ENCODE peak calls at places on chromosomes 5 and 9, in six cellular contexts. Y is K562, Q is SK-N-SH, R is GM12878, G is H1, U is HepG2. Z is an unnamed sample. For H3K79me2, the result is how much of the 10 kb centered on the place peaks cover.

GRCh38 chr9:108040783-108041182 is 551.2 kb upstream of the KLF4 start:
- DNase-seq in Y (peak), Q (no peak), R (no peak), G (no peak), U (no peak), Z (no peak)

GRCh38 chr9:128361981-128362646 is 9.1 kb upstream of the URM1 start:
- DNase-seq in Y (peak), Q (peak), R (no peak), G (peak), U (peak), Z (peak)

GRCh38 chr5:83104031-83104430 is 26.7 kb downstream of the XRCC4 start:
- DNase-seq in Y (no peak), Q (no peak), R (no peak), G (no peak), U (no peak), Z (no peak)

GRCh38 chr9:136193891-136194279 is 11.0 kb downstream of the LHX3 start:
- DNase-seq in Y (no peak), Q (no peak), R (no peak), G (no peak), U (no peak), Z (no peak)

GRCh38 chr5:68740204-68740910 is 353.5 kb upstream of the SLC30A5 start:
- DNase-seq in Y (no peak), Q (no peak), R (peak), G (no peak), U (no peak), Z (no peak)

GRCh38 chr9:97737429-97737828 is 40.3 kb upstream of the XPA start:
- DNase-seq in Y (peak), Q (peak), R (no peak), G (peak), U (peak), Z (peak)

GRCh38 chr9:69945671-69946141 is 97.9 kb upstream of the MAMDC2 start:
- DNase-seq in Y (no peak), Q (no peak), R (no peak), G (no peak), U (no peak), Z (no peak)

GRCh38 chr5:1105350-1106265 is 6.3 kb downstream of the SLC12A7 start:
- DNase-seq in Y (peak), Q (no peak), R (no peak), G (no peak), U (peak), Z (no peak)

GRCh38 chr9:81416476-81417298 is 272.7 kb downstream of the TLE1 start:
- DNase-seq in Y (no peak), Q (no peak), R (no peak), G (no peak), U (no peak), Z (no peak)

GRCh38 chr9:20804476-20805253 is 120.6 kb downstream of the FOCAD start:
- DNase-seq in Y (no peak), Q (no peak), R (no peak), G (no peak), U (no peak), Z (no peak)

GRCh38 chr9:38254151-38254550 is 138.4 kb upstream of the ALDH1B1 start:
- DNase-seq in Y (no peak), Q (no peak), R (no peak), G (no peak), U (no peak), Z (no peak)

GRCh38 chr5:120567921-120568320 is 103.8 kb downstream of the PRR16 start:
- DNase-seq in Y (no peak), Q (no peak), R (no peak), G (no peak), U (no peak), Z (no peak)

GRCh38 chr5:63089147-63089546 is 510.5 kb downstream of the LRRC70 start:
- DNase-seq in Y (no peak), Q (no peak), R (no peak), G (no peak), U (no peak), Z (no peak)

GRCh38 chr5:143126121-143127019 is 277.1 kb downstream of the NR3C1 start:
- DNase-seq in Y (no peak), Q (no peak), R (peak), G (no peak), U (no peak), Z (no peak)

GRCh38 chr5:53035868-53036381 is 46.8 kb downstream of the ITGA2 start:
- DNase-seq in Y (peak), Q (no peak), R (no peak), G (no peak), U (no peak), Z (no peak)

GRCh38 chr9:136399176-136400037 is 563 bp downstream of the SNAPC4 start:
- DNase-seq in Y (no peak), Q (peak), R (no peak), G (no peak), U (no peak), Z (no peak)

GRCh38 chr9:73916016-73916673 is 581.0 kb upstream of the RORB start:
- DNase-seq in Y (no peak), Q (peak), R (no peak), G (peak), U (peak), Z (no peak)

DNA sequence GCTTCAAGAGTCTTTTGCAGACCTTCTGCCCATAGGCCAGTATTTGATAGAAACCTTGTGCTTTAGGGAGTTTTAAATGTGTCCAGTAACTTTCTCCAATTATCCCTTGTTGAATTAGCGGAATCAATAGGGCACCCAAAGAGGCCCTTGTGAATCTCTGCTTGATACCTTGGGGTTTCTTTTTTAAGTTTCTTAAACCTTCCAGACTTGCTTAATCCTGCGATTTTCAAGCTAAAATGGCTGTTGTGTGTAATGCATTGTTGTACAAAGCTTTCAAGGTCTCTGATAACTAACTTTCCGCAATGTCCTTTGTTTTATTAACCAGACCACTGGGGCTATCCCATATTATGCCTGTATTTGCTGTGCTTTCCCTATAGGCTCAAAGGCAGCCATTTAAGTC is 577.4 kb upstream of the RORB start:
- DNase-seq in Y (no peak), Q (no peak), R (no peak), G (no peak), U (no peak), Z (no peak)
- H2AFZ ChIP-seq in Y (no peak), Q (no peak), R (no peak), G (peak), U (no peak), Z (no peak)

DNA sequence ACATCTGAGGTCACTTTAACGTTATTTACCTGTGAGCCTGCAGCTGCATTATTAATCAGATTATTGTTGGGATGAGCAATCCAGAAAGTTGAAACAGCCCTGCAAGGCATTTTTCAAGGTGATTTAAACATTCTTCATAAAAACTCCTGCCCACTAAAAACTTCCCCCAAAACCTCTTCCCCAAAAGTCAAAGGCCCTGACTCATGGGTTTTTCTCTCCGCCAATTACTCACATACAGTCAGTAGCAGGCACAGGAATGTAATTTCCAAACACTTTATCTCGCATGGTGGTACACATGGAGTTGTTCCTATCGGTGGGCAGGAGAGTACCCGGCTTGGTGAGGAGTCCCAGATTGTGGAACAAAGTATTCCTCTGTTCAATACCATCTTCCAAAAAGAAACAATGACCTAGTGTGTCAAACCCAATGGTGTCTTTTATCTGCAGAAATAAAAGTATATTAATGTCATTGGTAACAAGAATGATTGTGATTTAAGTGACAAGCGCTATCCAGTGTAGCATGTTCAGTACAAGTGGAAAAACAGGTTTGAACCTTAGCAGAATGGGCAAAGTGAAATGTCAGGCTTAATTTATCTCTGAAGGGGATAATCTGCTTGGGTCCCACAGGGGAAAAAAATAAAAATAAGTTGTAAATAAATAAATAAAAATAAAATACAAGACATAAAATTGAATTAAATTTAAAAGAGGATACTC is 38.3 kb downstream of the CEMIP2 start:
- DNase-seq in Y (no peak), Q (no peak), R (no peak), G (no peak), U (no peak), Z (no peak)
- TF ChIP-seq YY1 in Y (no peak), Q (no peak), R (no peak), G (no peak), U (no peak), Z (no peak)

GRCh38 chr5:179804599-179804947 is 2.1 kb downstream of the MGAT4B start:
- DNase-seq in Y (no peak), Q (no peak), R (no peak), G (no peak), U (no peak), Z (no peak)

GRCh38 chr5:179805070-179805528 is 1.6 kb downstream of the MGAT4B start:
- DNase-seq in Y (no peak), Q (peak), R (no peak), G (no peak), U (no peak), Z (no peak)

GRCh38 chr5:179802207-179802883 is 4.3 kb downstream of the MGAT4B start:
- DNase-seq in Y (no peak), Q (no peak), R (no peak), G (no peak), U (no peak), Z (no peak)

GRCh38 chr5:179802950-179803562 is 3.6 kb downstream of the MGAT4B start:
- DNase-seq in Y (no peak), Q (no peak), R (no peak), G (peak), U (no peak), Z (no peak)

GRCh38 chr5:179803651-179804598 is 2.7 kb downstream of the MGAT4B start:
- DNase-seq in Y (peak), Q (no peak), R (no peak), G (peak), U (peak), Z (no peak)
- H3K79me2 ChIP-seq in Y (under half), Q (half or more), R (under half), G (under half), U (under half), Z (under half)

GRCh38 chr9:95506438-95506691 is 10.4 kb downstream of the PTCH1 start:
- DNase-seq in Y (no peak), Q (peak), R (no peak), G (no peak), U (peak), Z (no peak)
- H2AFZ ChIP-seq in Y (peak), Q (peak), R (peak), G (no peak), U (no peak), Z (peak)

DNA sequence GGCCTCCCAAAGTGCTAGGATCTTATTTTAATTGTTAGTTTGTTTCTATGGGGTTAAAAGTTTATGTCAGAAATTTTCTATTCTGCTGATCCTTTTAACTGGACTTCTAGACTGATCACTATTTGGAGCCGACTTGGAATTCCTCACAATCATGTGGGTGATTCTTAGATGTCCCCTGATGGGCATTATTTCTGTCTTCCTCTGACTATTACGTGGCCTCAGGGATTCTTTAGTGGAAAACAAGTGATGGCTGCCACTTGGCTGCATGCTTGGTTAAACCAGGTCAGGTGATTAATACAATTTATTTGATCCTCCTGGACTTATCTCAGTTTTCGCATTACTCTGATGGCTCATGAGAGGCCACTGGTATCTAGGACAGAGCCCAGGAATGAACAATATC is 32.2 kb upstream of the OR2S2 start:
- DNase-seq in Y (no peak), Q (no peak), R (no peak), G (no peak), U (no peak), Z (no peak)
- TF ChIP-seq YY1 in Y (no peak), Q (no peak), R (no peak), G (no peak), U (no peak), Z (no peak)

GRCh38 chr9:91411096-91411771 is 12.4 kb downstream of the NFIL3 start:
- DNase-seq in Y (no peak), Q (no peak), R (no peak), G (no peak), U (no peak), Z (no peak)

GRCh38 chr9:91416086-91416712 is 7.4 kb downstream of the NFIL3 start:
- DNase-seq in Y (no peak), Q (no peak), R (no peak), G (no peak), U (no peak), Z (no peak)

GRCh38 chr9:91412895-91413294 is 10.7 kb downstream of the NFIL3 start:
- DNase-seq in Y (no peak), Q (no peak), R (no peak), G (no peak), U (no peak), Z (no peak)

GRCh38 chr9:91417602-91418218 is 5.9 kb downstream of the NFIL3 start:
- DNase-seq in Y (no peak), Q (no peak), R (no peak), G (no peak), U (no peak), Z (no peak)

DNA sequence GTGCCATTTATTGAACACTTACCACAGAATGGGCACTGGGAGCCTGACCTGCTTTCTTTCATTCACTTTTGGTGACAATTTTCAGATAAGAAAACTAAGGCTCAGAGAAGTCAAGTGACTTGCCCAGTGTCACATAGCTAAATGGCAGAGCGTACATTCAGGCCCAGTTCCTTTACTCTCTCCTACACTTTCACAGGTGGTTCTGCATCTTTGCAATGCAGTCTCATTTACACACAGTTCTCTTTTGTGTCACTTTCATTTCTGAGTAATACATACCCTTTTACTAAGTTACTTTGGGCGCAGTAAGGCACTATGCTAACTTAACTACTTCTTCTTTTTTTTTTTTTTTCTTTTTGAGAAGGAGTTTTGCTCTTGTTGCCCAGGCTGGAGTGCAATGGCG is 8.3 kb downstream of the NFIL3 start:
- DNase-seq in Y (no peak), Q (no peak), R (peak), G (no peak), U (no peak), Z (no peak)
- H3K79me2 ChIP-seq in Y (half or more), Q (half or more), R (under half), G (under half), U (half or more), Z (half or more)

DNA sequence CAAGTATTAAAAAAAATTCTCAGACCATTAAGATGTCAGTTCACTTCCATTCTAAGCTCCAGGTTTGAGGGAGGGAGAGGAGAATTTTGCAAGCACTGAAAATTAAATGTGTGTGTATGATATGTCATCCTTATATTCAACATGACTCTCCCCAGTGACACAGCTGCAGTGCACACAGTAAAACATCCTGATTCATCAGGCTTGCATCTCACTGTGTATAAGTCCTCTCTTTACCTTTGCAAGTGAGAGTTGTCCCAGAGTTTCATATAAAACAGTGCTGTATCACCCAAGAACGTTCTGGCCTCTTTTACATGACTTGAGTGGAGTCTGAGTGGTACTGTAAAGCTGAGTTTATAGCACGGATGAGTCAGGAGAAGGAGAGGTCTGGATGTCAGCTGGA is 50.0 kb downstream of the DMRT2 start:
- DNase-seq in Y (no peak), Q (no peak), R (no peak), G (no peak), U (no peak), Z (no peak)
- H2AFZ ChIP-seq in Y (no peak), Q (no peak), R (no peak), G (no peak), U (no peak), Z (no peak)

DNA sequence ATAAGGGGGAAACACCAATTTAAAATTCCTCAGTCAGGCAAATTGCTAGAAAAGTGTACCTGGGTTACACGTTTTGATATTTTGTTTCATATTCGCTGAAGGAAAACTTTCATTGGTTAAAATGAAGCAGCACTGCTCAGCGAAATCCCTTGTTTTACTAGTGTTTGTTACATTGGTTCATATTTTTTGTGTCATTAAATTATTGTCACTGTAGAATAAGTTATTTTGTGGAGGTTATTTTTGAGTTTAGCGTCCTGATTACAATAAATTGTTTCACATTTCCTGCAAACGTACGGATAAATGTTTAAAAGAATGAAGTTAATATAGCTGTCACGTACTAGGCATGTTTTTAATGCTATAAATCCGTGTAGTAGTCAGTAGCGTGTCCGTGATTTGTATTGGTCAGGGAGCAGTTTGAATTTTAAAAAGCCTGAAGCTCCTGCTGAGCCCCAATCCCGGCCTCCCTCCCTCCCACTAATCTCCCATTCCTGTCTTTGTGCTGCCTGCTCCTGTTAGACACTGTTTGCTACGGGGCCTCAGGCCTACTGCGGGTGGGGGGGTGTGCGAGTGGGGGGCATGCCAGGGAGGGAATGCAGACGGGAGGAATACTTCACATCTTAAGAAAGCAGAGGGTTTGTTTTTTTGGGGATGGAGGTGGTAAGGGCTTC is 2.0 kb downstream of the NIPBL start:
- DNase-seq in Y (peak), Q (peak), R (no peak), G (no peak), U (peak), Z (no peak)
- TF ChIP-seq YY1 in Y (no peak), Q (no peak), R (no peak), G (no peak), U (no peak), Z (no peak)

GRCh38 chr5:132265336-132266030 is 8.0 kb downstream of the PDLIM4 start:
- DNase-seq in Y (no peak), Q (peak), R (no peak), G (no peak), U (peak), Z (no peak)

GRCh38 chr5:132267166-132267739 is 9.8 kb downstream of the PDLIM4 start:
- DNase-seq in Y (no peak), Q (no peak), R (no peak), G (peak), U (no peak), Z (no peak)

GRCh38 chr5:132266031-132266835 is 8.7 kb downstream of the PDLIM4 start:
- DNase-seq in Y (no peak), Q (no peak), R (no peak), G (peak), U (no peak), Z (no peak)

GRCh38 chr5:132267931-132268501 is 10.5 kb downstream of the PDLIM4 start:
- DNase-seq in Y (no peak), Q (no peak), R (no peak), G (peak), U (peak), Z (no peak)

GRCh38 chr5:132266836-132267160 is 9.3 kb downstream of the PDLIM4 start:
- DNase-seq in Y (no peak), Q (no peak), R (no peak), G (peak), U (no peak), Z (no peak)
- H3K79me2 ChIP-seq in Y (under half), Q (under half), R (under half), G (under half), U (under half), Z (under half)